ENCODE peak calls at places on chromosome 9, in six cellular contexts. G is pancreas, I is tibial artery, T is psoas muscle, U is astrocyte of the cerebellum, Q is colonic mucosa. C is an unnamed sample.

GRCh38 chr9:4382722-4383317 is 83.0 kb upstream of the GLIS3 start:
- DNase-seq in G (no peak), I (no peak), T (no peak), U (peak), Q (no peak), C (peak)

GRCh38 chr9:27489087-27489876 is 34.8 kb upstream of the IFNK start:
- DNase-seq in G (no peak), I (no peak), T (no peak), U (no peak), Q (no peak), C (no peak)

GRCh38 chr9:129574911-129575574 is 45.9 kb downstream of the C9orf50 start:
- DNase-seq in G (no peak), I (no peak), T (no peak), U (no peak), Q (no peak), C (no peak)

GRCh38 chr9:14051459-14051858 is 262.5 kb downstream of the NFIB start:
- DNase-seq in G (no peak), I (no peak), T (no peak), U (no peak), Q (no peak), C (no peak)

GRCh38 chr9:91729558-91729842 is 220.5 kb downstream of the ROR2 start:
- DNase-seq in G (no peak), I (no peak), T (no peak), U (no peak), Q (no peak), C (no peak)

GRCh38 chr9:16516887-16517286 is 353.6 kb downstream of the BNC2 start:
- DNase-seq in G (no peak), I (no peak), T (no peak), U (peak), Q (no peak), C (peak)

GRCh38 chr9:91301161-91301560 is 60.6 kb downstream of the AUH start:
- DNase-seq in G (no peak), I (no peak), T (no peak), U (no peak), Q (no peak), C (no peak)

GRCh38 chr9:134534661-134535080 is 106.9 kb upstream of the COL5A1 start:
- DNase-seq in G (no peak), I (no peak), T (no peak), U (no peak), Q (no peak), C (no peak)

GRCh38 chr9:134656334-134657034 is 14.9 kb downstream of the COL5A1 start:
- DNase-seq in G (no peak), I (no peak), T (no peak), U (no peak), Q (no peak), C (peak)

GRCh38 chr9:17622166-17622565 is 43.3 kb downstream of the SH3GL2 start:
- DNase-seq in G (no peak), I (no peak), T (no peak), U (no peak), Q (no peak), C (no peak)

GRCh38 chr9:113574381-113575262 is 111.1 kb downstream of the RGS3 start:
- DNase-seq in G (no peak), I (peak), T (peak), U (no peak), Q (no peak), C (peak)

GRCh38 chr9:129495422-129496186 is 125.3 kb downstream of the C9orf50 start:
- DNase-seq in G (peak), I (peak), T (peak), U (no peak), Q (peak), C (peak)

GRCh38 chr9:37408933-37409710 is 13.4 kb upstream of the GRHPR start:
- DNase-seq in G (no peak), I (no peak), T (no peak), U (no peak), Q (no peak), C (no peak)

GRCh38 chr9:132639322-132639721 is 30.5 kb downstream of the DDX31 start:
- DNase-seq in G (no peak), I (no peak), T (no peak), U (no peak), Q (peak), C (no peak)

GRCh38 chr9:127915801-127916664 is 808 bp downstream of the ST6GALNAC4 start:
- DNase-seq in G (peak), I (no peak), T (no peak), U (no peak), Q (peak), C (no peak)

GRCh38 chr9:123339666-123340414 is 16.2 kb upstream of the CRB2 start:
- DNase-seq in G (no peak), I (no peak), T (no peak), U (no peak), Q (no peak), C (peak)

GRCh38 chr9:137198051-137198747 is 2.3 kb downstream of the TPRN start:
- DNase-seq in G (peak), I (no peak), T (no peak), U (no peak), Q (peak), C (no peak)

GRCh38 chr9:134321957-134322741 is 4.1 kb upstream of the RXRA start:
- DNase-seq in G (peak), I (peak), T (peak), U (no peak), Q (peak), C (no peak)

GRCh38 chr9:130265431-130266235 is at the start of gene HMCN2:
- DNase-seq in G (no peak), I (peak), T (peak), U (no peak), Q (no peak), C (peak)

GRCh38 chr9:124776613-124776951 is 351 bp upstream of the OLFML2A start:
- DNase-seq in G (no peak), I (no peak), T (no peak), U (no peak), Q (no peak), C (no peak)

GRCh38 chr9:114034176-114034575 is 43.9 kb downstream of the AMBP start:
- DNase-seq in G (no peak), I (no peak), T (no peak), U (no peak), Q (peak), C (no peak)

GRCh38 chr9:4691794-4692193 is 12.4 kb downstream of the CDC37L1 start:
- DNase-seq in G (no peak), I (no peak), T (no peak), U (no peak), Q (no peak), C (no peak)

GRCh38 chr9:113560621-113560915 is 97.0 kb downstream of the RGS3 start:
- DNase-seq in G (no peak), I (peak), T (no peak), U (no peak), Q (no peak), C (no peak)

GRCh38 chr9:34600908-34601307 is 11.0 kb downstream of the RPP25L start:
- DNase-seq in G (no peak), I (no peak), T (no peak), U (no peak), Q (no peak), C (no peak)

GRCh38 chr9:127492616-127493015 is 41.3 kb downstream of the LRSAM1 start:
- DNase-seq in G (no peak), I (no peak), T (no peak), U (no peak), Q (no peak), C (no peak)

GRCh38 chr9:94135222-94135621 is 51.0 kb downstream of the PTPDC1 start:
- DNase-seq in G (no peak), I (peak), T (no peak), U (peak), Q (no peak), C (no peak)

GRCh38 chr9:12774861-12775367 is at the start of gene LURAP1L:
- DNase-seq in G (peak), I (peak), T (no peak), U (peak), Q (peak), C (no peak)

GRCh38 chr9:129886226-129887174 is 51.2 kb downstream of the USP20 start:
- DNase-seq in G (no peak), I (no peak), T (no peak), U (no peak), Q (no peak), C (peak)

GRCh38 chr9:136114606-136115005 is 4.1 kb downstream of the TMEM250 start:
- DNase-seq in G (no peak), I (no peak), T (no peak), U (no peak), Q (no peak), C (no peak)

GRCh38 chr9:96875460-96876142 is 21.3 kb upstream of the ZNF782 start:
- DNase-seq in G (peak), I (no peak), T (peak), U (peak), Q (peak), C (peak)

GRCh38 chr9:112858625-112859147 is 32.0 kb downstream of the SLC46A2 start:
- DNase-seq in G (no peak), I (peak), T (no peak), U (no peak), Q (no peak), C (peak)

GRCh38 chr9:115137511-115137910 is 19.6 kb upstream of the TNC start:
- DNase-seq in G (no peak), I (no peak), T (no peak), U (no peak), Q (no peak), C (no peak)

GRCh38 chr9:112044183-112044582 is 130.9 kb downstream of the SUSD1 start:
- DNase-seq in G (no peak), I (no peak), T (no peak), U (no peak), Q (no peak), C (no peak)

GRCh38 chr9:95409650-95410426 is 92.3 kb upstream of the FANCC start:
- DNase-seq in G (no peak), I (no peak), T (no peak), U (peak), Q (no peak), C (peak)

GRCh38 chr9:74942801-74943200 is 9.9 kb downstream of the C9orf40 start:
- DNase-seq in G (no peak), I (no peak), T (no peak), U (no peak), Q (no peak), C (peak)

GRCh38 chr9:126317513-126317912 is 9.1 kb upstream of the MVB12B start:
- DNase-seq in G (no peak), I (no peak), T (peak), U (no peak), Q (peak), C (peak)

GRCh38 chr9:978117-978830 is 1.8 kb downstream of the DMRT3 start:
- DNase-seq in G (no peak), I (no peak), T (no peak), U (no peak), Q (no peak), C (no peak)
- H3K4me3 ChIP-seq in G (no peak), I (no peak), T (no peak), U (no peak), Q (no peak), C (no peak)

GRCh38 chr9:72871685-72872084 is 81.2 kb downstream of the ALDH1A1 start:
- DNase-seq in G (no peak), I (no peak), T (no peak), U (no peak), Q (no peak), C (peak)
- TF ChIP-seq CTCF in G (peak), I (peak), T (peak), U (peak), Q (peak), C (no peak)

DNA sequence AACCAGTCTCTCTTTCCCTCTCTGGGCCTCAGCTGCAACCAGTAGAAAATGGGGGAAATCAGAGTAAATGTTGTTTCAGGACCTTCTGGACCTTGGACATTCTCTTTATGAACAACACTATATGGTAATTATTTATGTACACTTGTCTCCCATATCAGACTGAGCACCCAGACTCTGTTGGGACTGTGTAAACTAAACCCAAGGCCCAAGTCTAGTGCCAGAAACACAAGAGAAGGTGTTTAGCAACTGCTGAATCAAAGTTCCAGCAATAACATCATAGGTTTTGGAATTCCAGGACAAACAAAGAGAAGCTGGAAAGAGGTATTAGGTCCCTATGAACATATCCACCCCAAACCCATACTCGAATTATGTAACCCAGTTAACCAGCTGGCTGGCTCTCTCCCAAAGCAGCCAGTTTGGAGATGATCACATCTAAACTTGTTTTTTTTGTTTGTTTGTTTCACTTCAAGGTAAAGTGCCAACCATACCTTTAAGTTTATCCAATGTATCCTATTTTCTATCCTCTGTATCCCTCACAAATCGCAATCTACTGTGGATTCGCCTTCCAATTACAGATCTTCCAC is 1.9 kb upstream of the RNF38 start:
- DNase-seq in G (peak), I (no peak), T (no peak), U (no peak), Q (no peak), C (no peak)
- H3K4me3 ChIP-seq in G (peak), I (no peak), T (peak), U (no peak), Q (no peak), C (no peak)

GRCh38 chr9:7592321-7593319 is 207.0 kb downstream of the DMAC1 start:
- DNase-seq in G (no peak), I (no peak), T (no peak), U (no peak), Q (no peak), C (no peak)
- TF ChIP-seq CTCF in G (no peak), I (no peak), T (no peak), U (peak), Q (peak), C (peak)

DNA sequence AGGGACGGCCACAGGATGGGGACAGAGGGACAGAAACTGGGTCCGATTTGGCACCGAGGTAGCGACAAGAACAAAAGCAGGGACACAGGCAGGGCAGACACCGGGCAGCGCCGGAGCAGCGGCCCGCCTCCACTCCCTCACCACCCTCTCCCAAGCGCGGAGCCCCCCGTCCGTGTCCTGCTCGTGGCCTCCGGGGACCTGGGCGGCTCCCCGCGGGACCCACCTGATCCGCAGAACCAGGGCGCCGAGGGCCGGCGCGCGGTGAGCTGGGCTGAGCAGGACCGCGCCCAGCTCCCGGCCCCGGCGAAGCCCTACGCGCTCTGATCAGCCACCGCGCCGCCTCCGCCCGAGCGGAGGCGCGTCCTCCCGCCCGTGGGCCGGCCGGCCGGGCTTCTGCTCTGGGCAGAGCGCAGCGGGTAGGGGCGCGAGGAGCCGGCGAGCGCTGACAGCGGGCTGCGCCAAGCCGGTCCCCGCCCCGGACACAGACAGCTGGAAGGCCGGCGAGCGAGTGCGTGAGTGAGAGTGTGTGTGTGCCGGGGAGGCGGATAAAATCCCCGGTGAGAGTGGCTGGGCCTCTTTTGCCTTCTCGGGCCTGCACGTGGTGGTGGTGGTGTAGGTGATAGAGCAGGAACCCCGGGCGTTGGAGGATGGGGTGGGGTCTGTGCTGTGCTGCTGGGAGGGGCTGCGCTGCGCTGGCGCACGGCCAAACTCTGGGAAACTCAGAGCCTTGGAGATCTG is at the start of gene GGTA1:
- DNase-seq in G (peak), I (peak), T (peak), U (no peak), Q (peak), C (peak)
- H3K4me3 ChIP-seq in G (peak), I (peak), T (peak), U (peak), Q (peak), C (no peak)

DNA sequence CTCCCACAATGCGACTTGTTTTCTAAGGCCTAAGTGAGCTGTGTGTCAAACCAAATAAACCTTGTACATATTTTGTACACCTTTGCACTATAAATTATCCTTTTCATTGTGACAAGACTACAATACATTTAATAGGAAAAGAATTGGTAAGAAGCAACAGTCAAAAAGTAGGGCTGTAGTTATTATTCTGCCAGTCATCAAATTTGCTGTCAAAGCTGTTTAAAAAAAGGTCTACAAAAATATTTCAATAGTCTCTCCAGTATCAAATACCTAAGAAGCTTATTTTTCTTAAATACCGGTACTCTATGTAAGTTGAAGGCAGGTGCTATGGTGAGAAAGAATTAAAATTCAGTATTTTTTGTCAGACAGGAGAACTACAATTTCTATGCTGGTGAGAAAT is 40.5 kb downstream of the TLE1 start:
- DNase-seq in G (no peak), I (no peak), T (no peak), U (no peak), Q (no peak), C (no peak)
- TF ChIP-seq CTCF in G (no peak), I (no peak), T (no peak), U (no peak), Q (no peak), C (no peak)

GRCh38 chr9:106218854-106219253 is 524.5 kb downstream of the TMEM38B start:
- DNase-seq in G (no peak), I (no peak), T (no peak), U (no peak), Q (no peak), C (no peak)

GRCh38 chr9:106218427-106218826 is 524.1 kb downstream of the TMEM38B start:
- DNase-seq in G (no peak), I (no peak), T (no peak), U (no peak), Q (no peak), C (no peak)

GRCh38 chr9:106220415-106220814 is 526.1 kb downstream of the TMEM38B start:
- DNase-seq in G (no peak), I (no peak), T (no peak), U (no peak), Q (no peak), C (no peak)
- H3K4me3 ChIP-seq in G (no peak), I (no peak), T (no peak), U (no peak), Q (no peak), C (no peak)